ENCODE peak calls at places on chromosomes 6 and 20, in five cellular contexts. K is pancreas, G is fibroblast of lung, N is bronchial epithelial cell, H is SJCRH30. C is an unnamed sample. For H3K27me3, the result is how much of the 10 kb centered on the place peaks cover.

GRCh38 chr6:37074053-37074827 is 68.8 kb downstream of the FGD2 start:
- DNase-seq in G (peak), N (peak), H (no peak), K (no peak), C (no peak)

GRCh38 chr6:10801224-10801848 is 37.0 kb downstream of the MAK start:
- DNase-seq in N (peak), H (peak), K (peak), G (peak), C (peak)

GRCh38 chr6:7939864-7940228 is 29.3 kb upstream of the TXNDC5 start:
- DNase-seq in G (no peak), K (no peak), N (no peak), H (peak), C (no peak)

GRCh38 chr6:167699141-167700036 is 127.3 kb upstream of the AFDN start:
- DNase-seq in H (no peak), K (no peak), N (peak), G (peak), C (peak)

GRCh38 chr6:45436544-45437440 is 59.1 kb upstream of the SUPT3H start:
- DNase-seq in G (peak), N (peak), K (no peak), H (no peak), C (no peak)

GRCh38 chr6:44980841-44981240 is 347.3 kb upstream of the RUNX2 start:
- DNase-seq in G (no peak), N (no peak), H (peak), K (no peak), C (no peak)

GRCh38 chr20:25238319-25239037 is 9.4 kb upstream of the PYGB start:
- DNase-seq in N (peak), K (no peak), G (peak), H (peak), C (no peak)

GRCh38 chr6:129621252-129621651 is 88.7 kb downstream of the ARHGAP18 start:
- DNase-seq in G (no peak), K (no peak), H (peak), N (no peak), C (no peak)

GRCh38 chr6:9482030-9482731 is 932.7 kb downstream of the TFAP2A start:
- DNase-seq in N (peak), H (peak), K (no peak), G (peak), C (no peak)

GRCh38 chr20:57666834-57667157 is 43.0 kb downstream of the PMEPA1 start:
- DNase-seq in G (no peak), N (no peak), H (no peak), K (peak), C (no peak)

GRCh38 chr20:1108437-1108920 is 9.9 kb upstream of the PSMF1 start:
- DNase-seq in K (peak), H (peak), N (peak), G (peak), C (no peak)

GRCh38 chr6:112357801-112358200 is 10.7 kb downstream of the RFPL4B start:
- DNase-seq in H (no peak), N (peak), G (peak), K (no peak), C (no peak)

GRCh38 chr6:139407718-139408222 is 33.3 kb upstream of the CITED2 start:
- DNase-seq in N (peak), K (no peak), H (peak), G (peak), C (no peak)

GRCh38 chr6:37990762-37991525 is 171.4 kb downstream of the ZFAND3 start:
- DNase-seq in K (no peak), G (peak), N (peak), H (peak), C (no peak)

GRCh38 chr6:147506704-147507114 is 1.8 kb upstream of the SAMD5 start:
- DNase-seq in K (peak), H (peak), N (peak), G (peak), C (peak)

GRCh38 chr6:130377911-130378310 is 12.1 kb downstream of the TMEM200A start:
- DNase-seq in G (no peak), N (no peak), H (no peak), K (no peak), C (no peak)

GRCh38 chr6:89050155-89050554 is 30.4 kb upstream of the PNRC1 start:
- DNase-seq in K (no peak), N (peak), G (peak), H (peak), C (peak)

GRCh38 chr6:28355743-28356665 is 6.3 kb downstream of the ZKSCAN3 start:
- DNase-seq in G (peak), K (peak), H (peak), N (peak), C (peak)

GRCh38 chr6:73710470-73710869 is 14.5 kb downstream of the CD109 start:
- DNase-seq in N (peak), G (peak), K (no peak), H (peak), C (no peak)

GRCh38 chr6:12832341-12832740 is 115.8 kb downstream of the PHACTR1 start:
- DNase-seq in N (no peak), G (no peak), K (no peak), H (no peak), C (no peak)

GRCh38 chr20:33433465-33433864 is 10.1 kb downstream of the SNTA1 start:
- DNase-seq in N (no peak), H (no peak), K (no peak), G (no peak), C (no peak)

GRCh38 chr20:21900431-21900830 is 195.0 kb downstream of the PAX1 start:
- DNase-seq in N (no peak), H (no peak), G (no peak), K (no peak), C (no peak)

GRCh38 chr20:25580711-25581110 is 4.6 kb downstream of the NINL start:
- DNase-seq in H (no peak), K (no peak), N (peak), G (peak), C (no peak)

GRCh38 chr6:43669922-43670622 is 17.5 kb downstream of the MRPS18A start:
- DNase-seq in H (no peak), N (peak), K (no peak), G (no peak), C (no peak)

GRCh38 chr20:48656661-48657211 is 171.1 kb downstream of the PREX1 start:
- DNase-seq in N (no peak), G (no peak), H (peak), K (peak), C (no peak)

GRCh38 chr20:8360035-8360434 is 228.0 kb downstream of the PLCB1 start:
- DNase-seq in K (no peak), H (no peak), N (no peak), G (no peak), C (no peak)

GRCh38 chr6:99993533-99994251 is at the start of gene MCHR2:
- DNase-seq in K (peak), H (no peak), G (no peak), N (no peak), C (no peak)

GRCh38 chr6:32854376-32855178 is 585 bp downstream of the PSMB9 start:
- DNase-seq in K (no peak), N (no peak), G (peak), H (no peak), C (peak)

GRCh38 chr6:32852018-32852843 is 1.3 kb downstream of the TAP1 start:
- DNase-seq in N (no peak), H (no peak), K (no peak), G (peak), C (peak)

GRCh38 chr6:32855467-32856174 is 1.6 kb downstream of the PSMB9 start:
- DNase-seq in N (no peak), H (no peak), K (no peak), G (no peak), C (no peak)

GRCh38 chr6:32852844-32853540 is 512 bp downstream of the TAP1 start:
- DNase-seq in H (peak), K (peak), G (peak), N (peak), C (peak)

DNA sequence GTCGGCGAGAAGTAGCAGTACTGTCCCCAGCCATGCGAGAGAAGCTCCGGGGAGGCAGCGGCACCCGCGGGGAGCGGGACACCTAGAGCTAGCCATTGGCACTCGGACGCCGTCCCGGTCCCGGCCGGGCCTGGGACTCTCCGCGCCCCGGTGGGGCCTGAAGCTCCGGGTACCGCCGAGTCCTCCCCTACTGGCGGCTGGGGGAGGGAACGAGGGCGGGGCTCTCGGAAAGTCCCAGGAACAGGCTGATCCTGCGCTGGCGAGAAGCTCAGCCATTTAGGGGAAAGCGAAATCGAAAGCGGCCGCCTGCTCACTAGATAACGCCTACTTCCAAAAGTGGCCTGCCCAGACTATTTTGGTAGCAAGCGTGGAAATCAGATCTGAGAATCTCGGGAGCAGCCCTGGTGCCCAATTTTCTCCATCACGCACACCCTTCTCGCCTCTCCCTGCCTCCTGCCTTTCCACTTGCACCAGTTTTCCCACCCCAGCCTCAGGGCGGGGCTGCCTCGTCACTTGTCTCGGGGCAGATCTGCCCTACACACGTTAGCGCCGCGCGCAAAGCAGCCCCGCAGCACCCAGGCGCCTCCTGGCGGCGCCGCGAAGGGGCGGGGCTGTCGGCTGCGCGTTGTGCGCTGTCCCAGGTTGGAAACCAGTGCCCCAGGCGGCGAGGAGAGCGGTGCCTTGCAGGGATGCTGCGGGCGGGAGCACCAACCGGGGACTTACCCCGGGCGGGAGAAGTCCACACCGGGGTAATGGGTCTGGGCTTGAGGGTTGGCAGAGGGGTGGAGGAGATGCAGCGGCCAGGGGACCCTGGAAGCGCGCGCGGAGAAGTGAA is at the start of the genes PSMB9 and TAP1:
- DNase-seq in N (peak), H (peak), G (peak), K (peak), C (peak)
- H3K27me3 ChIP-seq in N (under half), H (under half), G (under half), K (under half), C (under half)

GRCh38 chr6:149936743-149937142 is 5.1 kb upstream of the ULBP2 start:
- DNase-seq in G (no peak), H (no peak), K (no peak), N (no peak), C (no peak)
- H3K27me3 ChIP-seq in G (under half), H (under half), K (under half), N (under half), C (under half)

DNA sequence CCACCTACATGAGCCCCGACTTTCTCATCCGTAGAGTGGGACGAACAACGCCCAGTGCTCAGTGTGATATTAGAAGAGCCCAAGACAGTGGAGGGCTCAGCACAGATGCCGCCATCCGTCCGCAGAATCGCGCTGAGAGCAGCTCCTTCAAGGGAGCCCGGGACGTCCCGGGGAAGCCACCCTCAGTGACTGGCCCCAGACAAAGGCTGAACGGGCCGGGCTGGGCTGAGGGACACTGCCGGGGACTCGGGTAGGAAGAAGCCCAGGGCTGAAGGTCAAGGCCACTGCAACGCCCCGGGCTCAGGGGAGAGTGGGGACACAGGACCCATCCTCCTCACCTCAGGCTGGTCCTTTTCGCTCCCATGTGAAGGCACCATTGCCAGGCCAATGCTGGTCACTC is 12.8 kb upstream of the CHRNA4 start:
- DNase-seq in G (no peak), H (no peak), K (no peak), N (no peak), C (no peak)
- H3K27me3 ChIP-seq in G (under half), H (half or more), K (under half), N (under half), C (under half)

DNA sequence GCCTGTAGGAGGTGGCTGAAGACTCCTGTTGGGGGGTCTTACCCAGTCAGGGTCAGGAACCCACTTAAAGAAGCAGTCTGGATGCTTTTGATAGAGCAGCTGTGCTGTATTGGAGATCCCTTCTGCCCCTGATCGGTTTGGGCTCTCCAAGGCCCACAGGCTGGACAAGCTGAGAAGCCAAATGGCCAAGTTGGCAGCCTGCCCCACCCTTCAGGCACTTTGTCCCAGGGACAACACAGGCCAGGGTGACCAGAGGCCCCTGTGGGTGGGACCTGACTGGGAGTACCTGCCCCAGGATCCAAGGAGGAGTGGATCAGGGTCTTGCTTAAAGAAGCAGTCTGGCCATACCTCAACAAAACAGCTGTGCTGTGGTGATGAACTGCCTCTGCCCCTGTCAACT is 48.4 kb downstream of the ZC2HC1B start:
- DNase-seq in H (no peak), N (no peak), G (no peak), K (no peak), C (no peak)
- H3K27me3 ChIP-seq in H (under half), N (under half), G (under half), K (under half), C (under half)

GRCh38 chr6:157693867-157694266 is 129.2 kb upstream of the SNX9 start:
- DNase-seq in H (no peak), G (no peak), N (peak), K (no peak), C (no peak)
- H3K27me3 ChIP-seq in H (under half), G (under half), N (under half), K (under half), C (under half)

C was measured in ovary.